ENCODE peak calls at places on chromosome 10, in eight cellular contexts. F is HCT116, R is GM12878, O is sigmoid colon, Q is suprapubic skin, A is Panc1, C is HepG2, Z is HL-60. L is an unnamed sample.

GRCh38 chr10:51389415-51390342 is 309.7 kb downstream of the CSTF2T start:
- DNase-seq in F (peak), R (peak), O (no peak), Q (no peak), A (peak), C (peak), Z (peak), L (no peak)

GRCh38 chr10:132519382-132520146 is 18.0 kb upstream of the INPP5A start:
- DNase-seq in F (no peak), R (no peak), O (peak), Q (peak), A (no peak), C (no peak), Z (no peak), L (no peak)

GRCh38 chr10:18060217-18060616 is 80.0 kb upstream of the CACNB2 start:
- DNase-seq in F (no peak), R (no peak), O (peak), Q (no peak), A (no peak), C (no peak), Z (no peak), L (no peak)

GRCh38 chr10:91891285-91892001 is 17.8 kb downstream of the FGFBP3 start:
- DNase-seq in F (no peak), R (no peak), O (no peak), Q (no peak), A (peak), C (peak), Z (no peak), L (no peak)

GRCh38 chr10:323651-324293 is 188.5 kb downstream of the ZMYND11 start:
- DNase-seq in F (peak), R (peak), O (peak), Q (peak), A (peak), C (peak), Z (peak), L (no peak)

GRCh38 chr10:29482591-29483421 is 152.0 kb downstream of the SVIL start:
- DNase-seq in F (no peak), R (no peak), O (peak), Q (no peak), A (no peak), C (peak), Z (peak), L (no peak)

GRCh38 chr10:71316081-71316785 is 2.8 kb upstream of the SLC29A3 start:
- DNase-seq in F (no peak), R (no peak), O (no peak), Q (no peak), A (no peak), C (no peak), Z (peak), L (no peak)

GRCh38 chr10:75209325-75210192 is 1.0 kb upstream of the VDAC2 start:
- DNase-seq in F (no peak), R (peak), O (peak), Q (peak), A (no peak), C (no peak), Z (peak), L (no peak)

GRCh38 chr10:63929826-63930467 is 408.7 kb downstream of the REEP3 start:
- DNase-seq in F (no peak), R (no peak), O (peak), Q (no peak), A (no peak), C (no peak), Z (no peak), L (peak)

GRCh38 chr10:128070721-128071416 is 55.4 kb downstream of the MKI67 start:
- DNase-seq in F (no peak), R (no peak), O (peak), Q (no peak), A (no peak), C (no peak), Z (no peak), L (no peak)

GRCh38 chr10:93113042-93113441 is 39.3 kb downstream of the CYP26A1 start:
- DNase-seq in F (no peak), R (no peak), O (no peak), Q (no peak), A (no peak), C (peak), Z (no peak), L (no peak)

GRCh38 chr10:100637785-100638184 is 102.0 kb downstream of the HIF1AN start:
- DNase-seq in F (peak), R (no peak), O (no peak), Q (no peak), A (no peak), C (peak), Z (peak), L (no peak)

GRCh38 chr10:86971146-86971991 is 3.1 kb downstream of the ADIRF start:
- DNase-seq in F (peak), R (peak), O (peak), Q (peak), A (peak), C (no peak), Z (peak), L (no peak)

GRCh38 chr10:113945075-113945686 is 90.7 kb downstream of the NHLRC2 start:
- DNase-seq in F (peak), R (no peak), O (no peak), Q (no peak), A (no peak), C (no peak), Z (no peak), L (no peak)

GRCh38 chr10:8712653-8713052 is 658.2 kb downstream of the GATA3 start:
- DNase-seq in F (no peak), R (no peak), O (no peak), Q (no peak), A (no peak), C (no peak), Z (no peak), L (no peak)
- TF ChIP-seq POLR2AphosphoS5 in F (no peak), R (no peak), O (no peak), Q (no peak), A (no peak), C (no peak), Z (no peak), L (no peak)

DNA sequence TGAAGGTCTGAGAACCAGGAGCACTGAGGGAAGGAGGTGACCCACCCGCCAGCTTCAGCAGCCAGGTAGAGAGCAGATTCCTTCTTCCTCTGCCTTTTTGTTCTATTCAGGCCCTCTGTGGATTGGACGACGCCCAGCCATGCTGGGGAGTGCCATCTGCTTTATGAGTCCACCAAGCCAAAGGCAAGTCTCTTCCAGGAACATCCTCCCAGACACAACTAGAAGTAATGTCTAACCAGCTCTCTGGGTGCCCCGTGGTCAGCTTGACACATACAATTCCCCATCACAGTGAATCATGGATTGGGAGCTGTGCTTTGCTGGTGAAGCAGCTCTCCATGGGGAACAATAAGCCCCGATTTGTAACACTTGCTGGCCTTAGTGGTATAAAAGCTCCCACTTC is 125.2 kb downstream of the CCDC3 start:
- DNase-seq in F (no peak), R (no peak), O (no peak), Q (no peak), A (no peak), C (no peak), Z (no peak), L (no peak)
- H3K27ac ChIP-seq in F (no peak), R (no peak), O (no peak), Q (no peak), A (no peak), C (no peak), Z (no peak), L (no peak)

GRCh38 chr10:43689955-43690771 is 41.5 kb upstream of the ZNF32 start:
- DNase-seq in F (peak), R (no peak), O (peak), Q (peak), A (no peak), C (peak), Z (peak), L (no peak)
- TF ChIP-seq POLR2AphosphoS5 in F (no peak), R (no peak), O (peak), Q (peak), A (no peak), C (no peak), Z (no peak), L (no peak)

DNA sequence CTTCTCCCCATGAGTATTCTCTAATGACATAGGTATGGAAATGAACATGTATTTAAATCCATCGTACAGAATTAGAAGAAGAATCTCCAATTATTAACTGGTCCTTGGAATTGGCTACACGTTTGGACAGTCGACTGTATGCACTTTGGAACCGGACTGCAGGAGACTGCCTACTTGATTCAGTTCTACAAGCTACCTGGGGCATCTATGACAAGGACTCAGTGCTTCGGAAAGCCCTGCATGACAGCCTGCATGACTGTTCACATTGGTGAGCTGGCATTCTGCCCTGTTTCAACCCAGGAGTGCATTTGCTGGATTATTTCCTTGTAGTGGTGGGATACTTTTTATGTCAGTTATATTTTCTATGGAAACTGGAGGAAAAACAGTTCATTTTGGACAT is 32.2 kb downstream of the ZRANB1 start:
- DNase-seq in F (no peak), R (no peak), O (no peak), Q (no peak), A (no peak), C (no peak), Z (no peak), L (no peak)
- H3K27ac ChIP-seq in F (no peak), R (no peak), O (no peak), Q (no peak), A (no peak), C (no peak), Z (no peak), L (no peak)

GRCh38 chr10:13660545-13660920 is 73.8 kb downstream of the PRPF18 start:
- DNase-seq in F (no peak), R (peak), O (no peak), Q (no peak), A (no peak), C (no peak), Z (no peak), L (no peak)

GRCh38 chr10:13661261-13661660 is 74.5 kb downstream of the PRPF18 start:
- DNase-seq in F (no peak), R (no peak), O (peak), Q (no peak), A (no peak), C (no peak), Z (no peak), L (no peak)

GRCh38 chr10:13658864-13659685 is 72.3 kb downstream of the PRPF18 start:
- DNase-seq in F (no peak), R (no peak), O (peak), Q (no peak), A (no peak), C (no peak), Z (peak), L (no peak)

GRCh38 chr10:13658256-13658655 is 71.5 kb downstream of the PRPF18 start:
- DNase-seq in F (no peak), R (no peak), O (peak), Q (no peak), A (no peak), C (no peak), Z (no peak), L (no peak)

DNA sequence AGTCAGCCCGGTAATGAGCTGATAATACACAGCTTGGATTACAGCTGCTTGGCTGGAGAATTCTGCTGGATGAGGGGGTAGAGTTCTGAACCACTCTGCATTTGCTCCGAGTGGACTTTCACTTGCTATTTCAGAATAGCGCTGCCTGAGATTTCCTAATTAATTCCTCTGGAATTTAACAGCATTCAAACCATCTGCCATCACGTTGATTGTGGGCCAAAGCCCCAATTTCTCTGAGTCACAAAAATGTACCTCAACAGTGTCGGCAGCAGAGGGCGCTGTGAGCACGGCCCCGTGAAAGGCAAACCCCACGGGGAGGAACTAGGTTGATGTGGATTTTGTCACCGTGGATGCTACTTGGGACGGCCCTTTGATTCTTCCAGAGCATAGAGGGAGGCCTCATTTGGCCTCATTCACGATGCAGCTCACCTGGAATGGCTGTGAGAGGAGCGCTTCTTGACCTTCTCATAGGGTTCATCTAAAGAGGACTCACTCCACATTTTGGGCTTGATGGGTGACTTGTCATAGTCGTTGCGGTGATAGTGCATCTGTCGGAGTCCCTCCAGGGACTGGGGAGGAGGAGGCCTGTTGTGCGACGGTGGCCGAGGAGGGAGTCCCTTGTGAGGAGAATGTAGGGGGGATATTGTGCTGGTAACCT is 73.3 kb downstream of the PRPF18 start:
- DNase-seq in F (no peak), R (peak), O (peak), Q (peak), A (no peak), C (no peak), Z (peak), L (no peak)
- TF ChIP-seq POLR2AphosphoS5 in F (no peak), R (no peak), O (peak), Q (no peak), A (no peak), C (no peak), Z (no peak), L (no peak)

GRCh38 chr10:97738616-97739015 is 1.7 kb downstream of the ZFYVE27 start:
- DNase-seq in F (no peak), R (no peak), O (peak), Q (no peak), A (no peak), C (no peak), Z (no peak), L (no peak)

GRCh38 chr10:97736902-97737769 is at the start of gene ZFYVE27:
- DNase-seq in F (peak), R (peak), O (peak), Q (peak), A (peak), C (peak), Z (peak), L (peak)

GRCh38 chr10:97734021-97734420 is 2.9 kb upstream of the ZFYVE27 start:
- DNase-seq in F (no peak), R (no peak), O (no peak), Q (no peak), A (no peak), C (no peak), Z (no peak), L (no peak)

GRCh38 chr10:97737770-97738265 is 890 bp downstream of the ZFYVE27 start:
- DNase-seq in F (no peak), R (no peak), O (no peak), Q (no peak), A (no peak), C (no peak), Z (no peak), L (no peak)

DNA sequence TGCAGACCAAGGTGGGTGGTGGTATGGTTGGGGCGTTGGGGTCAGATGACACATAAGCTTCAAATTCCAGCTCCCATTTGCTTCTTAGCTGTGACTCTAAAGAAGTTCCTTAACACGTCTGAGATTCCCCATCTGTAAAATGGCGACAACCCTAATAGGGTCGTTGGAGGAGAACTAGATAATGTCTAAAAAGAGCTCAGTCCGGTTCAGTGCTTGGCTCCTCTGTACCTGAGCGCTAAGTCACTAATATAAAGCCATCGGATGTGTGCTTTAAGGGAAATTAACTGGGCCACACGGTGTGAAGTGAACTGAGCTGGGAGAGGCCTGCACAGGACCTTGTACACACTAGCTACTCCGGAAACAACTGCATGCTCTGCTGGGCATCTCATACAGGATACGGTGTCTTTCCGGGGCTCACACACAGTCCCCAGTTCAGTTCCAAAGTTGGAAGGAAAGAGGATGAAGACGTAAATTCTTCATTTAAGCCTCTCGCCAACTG is 476 bp upstream of the ZFYVE27 start:
- DNase-seq in F (no peak), R (no peak), O (no peak), Q (no peak), A (no peak), C (no peak), Z (no peak), L (no peak)
- H3K27ac ChIP-seq in F (no peak), R (peak), O (peak), Q (peak), A (peak), C (no peak), Z (peak), L (no peak)

DNA sequence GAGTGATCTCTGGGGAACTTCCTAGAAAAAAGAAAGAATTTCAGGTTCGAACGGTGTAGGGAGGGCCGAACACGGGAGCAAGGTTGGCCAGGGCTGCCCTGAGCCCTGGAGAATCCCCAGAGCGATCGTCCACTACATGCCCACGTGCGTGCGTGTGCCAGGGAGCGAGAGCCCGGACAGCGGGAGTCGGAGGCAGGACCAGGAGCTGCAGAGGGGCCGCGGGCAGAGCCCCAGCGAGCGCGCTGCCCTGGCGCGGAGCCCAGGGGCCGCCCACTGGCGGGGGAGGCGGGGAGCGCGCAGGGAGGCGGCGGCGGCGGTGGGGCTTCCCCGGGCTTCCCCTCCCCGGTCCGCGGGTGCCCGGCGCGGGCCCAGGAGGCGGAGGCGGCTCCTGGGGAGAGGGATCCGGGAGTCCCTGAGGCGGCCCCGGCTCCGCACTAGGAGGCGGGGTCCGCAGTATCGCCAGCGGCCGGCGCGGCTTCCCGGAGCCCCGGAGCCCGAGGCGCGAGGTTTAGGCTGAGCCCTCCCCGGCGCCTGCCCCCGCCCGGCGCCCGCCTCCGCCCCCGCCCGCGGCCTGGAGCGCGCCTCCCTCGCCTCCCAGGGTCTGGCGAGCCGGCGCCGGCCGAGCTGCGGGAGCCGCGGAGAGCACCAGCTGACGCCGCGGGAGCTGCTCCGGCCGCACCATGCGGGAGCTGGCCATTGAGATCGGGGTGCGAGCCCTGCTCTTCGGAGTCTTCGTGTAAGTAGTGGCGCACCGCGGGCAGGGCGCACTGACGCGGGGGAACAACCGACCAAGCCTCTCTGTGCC is at the start of gene PLPP4:
- DNase-seq in F (no peak), R (no peak), O (no peak), Q (no peak), A (no peak), C (no peak), Z (no peak), L (no peak)
- TF ChIP-seq POLR2AphosphoS5 in F (no peak), R (no peak), O (no peak), Q (no peak), A (no peak), C (no peak), Z (no peak), L (no peak)

DNA sequence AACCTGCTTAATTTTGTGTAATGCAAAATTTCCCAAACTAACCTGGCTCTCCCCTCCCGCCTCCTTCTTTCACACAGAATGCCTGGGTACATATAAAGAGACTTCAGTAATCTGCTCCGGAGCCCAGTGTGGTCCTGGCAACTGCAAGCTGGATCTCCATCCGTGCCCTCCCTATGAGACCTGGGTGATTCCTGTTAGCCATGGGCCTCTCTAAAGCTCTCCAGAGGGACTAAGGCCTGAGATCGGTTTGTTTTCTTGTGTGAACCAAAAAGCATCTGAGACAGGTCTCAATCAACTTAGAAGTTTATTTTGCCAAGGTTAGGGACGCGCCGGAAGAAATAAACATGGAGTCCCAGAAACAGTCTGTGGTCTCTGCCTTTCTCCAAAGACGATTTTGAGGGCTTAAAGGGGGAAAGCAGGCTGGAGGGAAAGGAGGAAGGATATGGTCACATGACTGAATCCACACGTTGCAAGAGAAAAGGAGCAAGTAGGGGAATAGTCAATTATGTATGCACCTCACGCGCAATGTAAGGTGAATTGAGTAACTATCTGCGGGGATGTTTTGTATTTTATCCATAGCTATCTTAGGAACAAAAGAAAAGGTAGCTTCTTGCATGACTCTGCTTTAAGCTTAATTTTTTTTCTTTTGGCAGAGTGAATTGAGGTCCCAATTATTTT is 46.2 kb upstream of the CCDC3 start:
- DNase-seq in F (no peak), R (no peak), O (no peak), Q (no peak), A (no peak), C (no peak), Z (no peak), L (no peak)
- H3K27ac ChIP-seq in F (no peak), R (no peak), O (no peak), Q (no peak), A (no peak), C (no peak), Z (no peak), L (no peak)